ENCODE peak calls at places on chromosomes 3 and 15, in nine cellular contexts. C is fibroblast of pulmonary artery, K is HL-60, A is fibroblast of the aortic adventitia, E is BE2C, M is gastrocnemius medialis, P is fibroblast of mammary gland, V is ovary, B is IMR-90. X is an unnamed sample.

GRCh38 chr3:79329154-79329553 is 438.6 kb downstream of the ROBO1 start:
- DNase-seq in C (peak), K (no peak), A (no peak), E (no peak), M (no peak), P (peak), V (no peak), B (peak), X (no peak)

GRCh38 chr3:57627976-57628375 is 30.8 kb upstream of the ARF4 start:
- DNase-seq in C (no peak), K (no peak), A (no peak), E (no peak), M (no peak), P (no peak), V (no peak), B (no peak), X (no peak)

GRCh38 chr3:87298111-87298718 is 21.8 kb upstream of the POU1F1 start:
- DNase-seq in C (peak), K (peak), A (peak), E (no peak), M (no peak), P (peak), V (no peak), B (peak), X (no peak)

GRCh38 chr3:105365536-105366301 is 990 bp upstream of the ALCAM start:
- DNase-seq in C (peak), K (no peak), A (peak), E (peak), M (no peak), P (peak), V (no peak), B (peak), X (no peak)

GRCh38 chr3:194395201-194395600 is 3.9 kb downstream of the GP5 start:
- DNase-seq in C (peak), K (no peak), A (no peak), E (no peak), M (no peak), P (peak), V (no peak), B (peak), X (no peak)

GRCh38 chr3:32841875-32842505 is 24.2 kb downstream of the TRIM71 start:
- DNase-seq in C (no peak), K (no peak), A (no peak), E (no peak), M (no peak), P (peak), V (no peak), B (no peak), X (no peak)

GRCh38 chr3:72310028-72310987 is 525.4 kb upstream of the PROK2 start:
- DNase-seq in C (peak), K (no peak), A (peak), E (peak), M (peak), P (peak), V (no peak), B (peak), X (no peak)

GRCh38 chr15:84840741-84841429 is 23.7 kb downstream of the ALPK3 start:
- DNase-seq in C (peak), K (peak), A (peak), E (no peak), M (peak), P (peak), V (no peak), B (peak), X (no peak)

GRCh38 chr15:63504979-63505841 is 817 bp downstream of the USP3 start:
- DNase-seq in C (peak), K (no peak), A (peak), E (peak), M (peak), P (peak), V (peak), B (peak), X (peak)

GRCh38 chr15:25862087-25862468 is 1.0 kb downstream of the ATP10A start:
- DNase-seq in C (no peak), K (no peak), A (peak), E (no peak), M (no peak), P (no peak), V (no peak), B (peak), X (no peak)

GRCh38 chr3:55595420-55595819 is 108.3 kb upstream of the WNT5A start:
- DNase-seq in C (no peak), K (no peak), A (no peak), E (no peak), M (no peak), P (no peak), V (no peak), B (no peak), X (no peak)

GRCh38 chr3:58202917-58203360 is 7.8 kb downstream of the DNASE1L3 start:
- DNase-seq in C (no peak), K (no peak), A (no peak), E (no peak), M (no peak), P (no peak), V (no peak), B (no peak), X (no peak)

GRCh38 chr15:81339851-81340250 is 15.9 kb upstream of the STARD5 start:
- DNase-seq in C (no peak), K (no peak), A (no peak), E (no peak), M (no peak), P (no peak), V (no peak), B (no peak), X (no peak)

GRCh38 chr3:189304465-189305341 is 132.9 kb downstream of the TPRG1 start:
- DNase-seq in C (no peak), K (no peak), A (peak), E (no peak), M (no peak), P (no peak), V (no peak), B (no peak), X (peak)

GRCh38 chr3:139421034-139421433 is 31.6 kb upstream of the COPB2 start:
- DNase-seq in C (no peak), K (no peak), A (no peak), E (no peak), M (no peak), P (no peak), V (no peak), B (no peak), X (no peak)

GRCh38 chr3:121545049-121545563 is 682 bp downstream of the POLQ start:
- DNase-seq in C (peak), K (no peak), A (no peak), E (no peak), M (no peak), P (peak), V (no peak), B (no peak), X (no peak)

GRCh38 chr3:177618873-177619771 is 421.8 kb upstream of the TBL1XR1 start:
- DNase-seq in C (peak), K (no peak), A (peak), E (no peak), M (no peak), P (peak), V (no peak), B (peak), X (no peak)

GRCh38 chr3:123419850-123420292 is 29.0 kb downstream of the ADCY5 start:
- DNase-seq in C (no peak), K (no peak), A (no peak), E (no peak), M (no peak), P (peak), V (no peak), B (no peak), X (no peak)

GRCh38 chr3:74607803-74608202 is 6.7 kb downstream of the CNTN3 start:
- DNase-seq in C (no peak), K (no peak), A (no peak), E (no peak), M (no peak), P (no peak), V (no peak), B (no peak), X (no peak)

GRCh38 chr15:66752078-66752477 is 50.0 kb downstream of the SMAD6 start:
- DNase-seq in C (no peak), K (no peak), A (no peak), E (no peak), M (no peak), P (no peak), V (peak), B (no peak), X (no peak)

GRCh38 chr15:31130576-31131237 is 29.2 kb upstream of the TRPM1 start:
- DNase-seq in C (no peak), K (no peak), A (no peak), E (no peak), M (no peak), P (no peak), V (no peak), B (peak), X (no peak)

GRCh38 chr15:25783607-25784131 is 79.5 kb downstream of the ATP10A start:
- DNase-seq in C (peak), K (no peak), A (peak), E (no peak), M (no peak), P (peak), V (peak), B (peak), X (no peak)

GRCh38 chr3:88219138-88219792 is 69.5 kb downstream of the C3orf38 start:
- DNase-seq in C (peak), K (no peak), A (peak), E (peak), M (no peak), P (peak), V (no peak), B (peak), X (peak)

GRCh38 chr3:192128922-192129321 is 598.4 kb downstream of the FGF12 start:
- DNase-seq in C (no peak), K (no peak), A (no peak), E (no peak), M (no peak), P (no peak), V (no peak), B (no peak), X (no peak)

GRCh38 chr3:159069076-159069475 is 267.2 kb downstream of the MFSD1 start:
- DNase-seq in C (no peak), K (no peak), A (no peak), E (no peak), M (no peak), P (no peak), V (no peak), B (no peak), X (no peak)

GRCh38 chr3:104887069-104887468 is 479.6 kb upstream of the ALCAM start:
- DNase-seq in C (peak), K (peak), A (no peak), E (no peak), M (no peak), P (peak), V (no peak), B (peak), X (no peak)

GRCh38 chr3:17588422-17588821 is 154.0 kb downstream of the TBC1D5 start:
- DNase-seq in C (no peak), K (no peak), A (no peak), E (no peak), M (no peak), P (no peak), V (no peak), B (no peak), X (no peak)

GRCh38 chr3:8712045-8712870 is 21.3 kb upstream of the CAV3 start:
- DNase-seq in C (no peak), K (no peak), A (peak), E (no peak), M (peak), P (peak), V (no peak), B (peak), X (no peak)

GRCh38 chr3:43523454-43524053 is 98.3 kb downstream of the ANO10 start:
- DNase-seq in C (peak), K (no peak), A (no peak), E (no peak), M (no peak), P (peak), V (no peak), B (peak), X (no peak)

GRCh38 chr3:158102219-158102612 is 4.0 kb downstream of the SHOX2 start:
- DNase-seq in C (no peak), K (no peak), A (no peak), E (no peak), M (no peak), P (no peak), V (no peak), B (no peak), X (no peak)

GRCh38 chr15:74320358-74321247 is 46.8 kb downstream of the CYP11A1 start:
- DNase-seq in C (peak), K (no peak), A (peak), E (peak), M (no peak), P (peak), V (peak), B (peak), X (no peak)

GRCh38 chr3:149245738-149246451 is 24.3 kb upstream of the CP start:
- DNase-seq in C (peak), K (peak), A (peak), E (no peak), M (no peak), P (peak), V (no peak), B (peak), X (no peak)

GRCh38 chr15:51342249-51342999 is 969 bp downstream of the GLDN start:
- DNase-seq in C (no peak), K (no peak), A (no peak), E (no peak), M (no peak), P (no peak), V (no peak), B (no peak), X (no peak)

GRCh38 chr3:189305412-189305811 is 133.6 kb downstream of the TPRG1 start:
- DNase-seq in C (no peak), K (no peak), A (no peak), E (no peak), M (no peak), P (peak), V (no peak), B (no peak), X (no peak)

GRCh38 chr3:158830391-158830790 is 28.5 kb downstream of the MFSD1 start:
- DNase-seq in C (peak), K (no peak), A (no peak), E (no peak), M (no peak), P (peak), V (no peak), B (peak), X (no peak)

GRCh38 chr3:49327485-49327884 is 12.4 kb downstream of the USP4 start:
- DNase-seq in C (peak), K (no peak), A (no peak), E (no peak), M (no peak), P (peak), V (no peak), B (no peak), X (no peak)
- TF ChIP-seq CTCF in C (peak), K (no peak), A (peak), E (peak), M (no peak), P (peak), V (no peak), B (no peak), X (peak)

GRCh38 chr3:24368605-24369004 is 126.0 kb downstream of the THRB start:
- DNase-seq in C (no peak), K (no peak), A (no peak), E (no peak), M (no peak), P (no peak), V (no peak), B (no peak), X (no peak)
- TF ChIP-seq CTCF in C (no peak), K (no peak), A (no peak), E (no peak), M (no peak), P (no peak), V (no peak), B (no peak), X (no peak)

GRCh38 chr15:58498821-58499580 is 67.2 kb downstream of the LIPC start:
- DNase-seq in C (peak), K (no peak), A (peak), E (no peak), M (no peak), P (peak), V (no peak), B (peak), X (no peak)
- TF ChIP-seq CTCF in C (no peak), K (no peak), A (no peak), E (no peak), M (no peak), P (no peak), V (no peak), B (no peak), X (no peak)

DNA sequence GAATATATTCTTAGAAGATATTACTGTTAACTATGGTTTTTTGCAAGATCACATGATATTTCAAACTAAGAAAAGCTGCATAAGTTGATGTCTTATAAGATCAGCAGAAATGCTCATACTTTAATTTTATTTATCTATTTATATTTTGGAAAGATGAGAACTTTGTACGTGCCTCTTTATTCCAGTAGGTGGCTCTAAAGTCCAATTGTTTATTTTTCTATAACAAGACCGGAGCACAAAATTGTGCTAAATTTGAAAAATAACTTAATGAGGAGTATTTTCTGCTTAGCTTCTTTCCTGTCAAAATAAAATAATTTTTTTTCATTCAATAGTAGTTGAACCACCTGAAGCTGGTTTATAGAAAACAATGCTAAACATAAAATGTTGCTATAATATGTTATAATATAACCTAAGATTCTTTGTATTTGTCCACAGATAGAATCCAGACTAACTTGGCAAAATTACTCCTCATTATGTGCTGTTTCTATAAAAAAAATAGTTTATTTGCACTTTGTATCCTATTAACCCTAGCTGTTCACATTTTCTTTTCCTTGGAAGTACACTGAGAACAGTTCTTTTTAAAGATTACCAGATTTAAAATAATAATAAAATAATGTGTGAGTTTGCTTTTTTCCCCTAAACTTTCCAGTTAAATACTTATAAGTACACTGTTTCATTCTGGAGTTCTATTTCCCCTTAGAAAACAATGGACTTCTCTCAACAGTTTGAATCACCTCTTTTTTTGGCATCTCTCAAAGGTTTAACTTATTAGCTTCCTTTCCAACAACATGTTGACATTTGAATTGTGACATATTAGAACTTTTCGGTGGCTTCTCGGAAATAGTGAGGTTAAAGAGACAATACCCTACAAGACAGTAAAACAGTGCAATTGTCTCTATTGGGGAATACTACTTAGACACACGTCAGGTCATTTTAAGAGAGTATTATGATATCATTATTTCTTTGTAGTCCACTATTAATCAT is 530.0 kb downstream of the MECOM start:
- DNase-seq in C (peak), K (no peak), A (peak), E (no peak), M (no peak), P (peak), V (no peak), B (peak), X (no peak)
- TF ChIP-seq CTCF in C (peak), K (no peak), A (peak), E (peak), M (peak), P (peak), V (no peak), B (peak), X (peak)

GRCh38 chr3:142129516-142130171 is 19.7 kb downstream of the TFDP2 start:
- DNase-seq in C (no peak), K (no peak), A (no peak), E (no peak), M (no peak), P (no peak), V (no peak), B (no peak), X (no peak)
- TF ChIP-seq CTCF in C (peak), K (no peak), A (peak), E (peak), M (no peak), P (peak), V (no peak), B (peak), X (peak)

DNA sequence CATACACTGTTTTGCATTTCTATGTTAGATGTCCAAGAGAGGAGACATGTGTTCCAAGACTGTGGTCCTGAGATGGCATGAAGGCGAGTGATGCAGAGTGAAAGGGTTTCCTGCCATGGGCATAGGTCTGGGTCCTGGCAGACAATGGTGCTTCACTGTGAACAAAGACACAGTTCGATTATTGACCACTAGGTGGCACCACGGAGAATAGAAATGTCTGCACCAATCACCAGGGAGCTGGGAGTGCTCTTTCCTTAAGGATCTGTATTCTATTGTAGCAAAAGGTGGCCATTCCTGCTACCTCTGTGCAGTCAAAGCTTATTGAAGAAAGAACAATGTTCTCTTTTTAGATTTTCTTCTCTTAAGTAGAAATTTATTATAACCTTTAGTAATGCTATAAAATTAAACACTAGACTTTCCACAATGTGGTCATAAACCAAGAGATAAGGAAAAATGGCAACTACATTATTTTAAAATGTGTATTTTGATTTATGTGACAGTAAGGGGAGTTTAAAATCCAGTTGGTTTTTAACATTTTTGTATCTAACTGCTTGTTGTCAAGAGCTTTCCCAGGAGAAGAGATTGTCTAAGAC is 88.7 kb downstream of the GABRG3 start:
- DNase-seq in C (peak), K (peak), A (peak), E (peak), M (no peak), P (peak), V (no peak), B (peak), X (peak)
- TF ChIP-seq CTCF in C (peak), K (peak), A (peak), E (peak), M (peak), P (peak), V (no peak), B (peak), X (peak)